ENCODE peak calls at places on chromosome 14, in six cellular contexts. T is AG20443, H is RCC 7860, S is SK-N-DZ, D is GM03348, M is WTC11. W is an unnamed sample.

GRCh38 chr14:70254476-70254961 is 65.8 kb upstream of the SLC8A3 start:
- DNase-seq in M (peak), S (peak), D (peak), H (no peak), T (peak), W (peak)

GRCh38 chr14:99174081-99174851 is 97.7 kb downstream of the BCL11B start:
- DNase-seq in D (no peak), H (no peak), M (peak), T (no peak), S (no peak), W (no peak)

GRCh38 chr14:52338282-52338681 is 24.2 kb downstream of the PTGER2 start:
- DNase-seq in H (peak), M (no peak), T (peak), D (peak), S (no peak), W (no peak)

GRCh38 chr14:41925409-41925808 is 318.7 kb downstream of the LRFN5 start:
- DNase-seq in H (no peak), D (peak), T (no peak), M (no peak), S (no peak), W (peak)

GRCh38 chr14:92074555-92074954 is 31.8 kb downstream of the ATXN3 start:
- DNase-seq in S (no peak), H (no peak), T (no peak), M (no peak), D (no peak), W (no peak)

GRCh38 chr14:25032092-25032784 is 17.7 kb downstream of the STXBP6 start:
- DNase-seq in S (peak), D (no peak), H (no peak), M (peak), T (no peak), W (peak)

GRCh38 chr14:103699901-103700752 is 15.1 kb downstream of the XRCC3 start:
- DNase-seq in T (no peak), M (no peak), S (no peak), D (no peak), H (no peak), W (no peak)

GRCh38 chr14:87508333-87508732 is 484.6 kb downstream of the GALC start:
- DNase-seq in S (no peak), T (no peak), D (no peak), M (no peak), H (no peak), W (no peak)

GRCh38 chr14:95231966-95232365 is 74.6 kb upstream of the DICER1 start:
- DNase-seq in M (no peak), S (no peak), H (no peak), D (no peak), T (no peak), W (no peak)

GRCh38 chr14:56892959-56893358 is 82.7 kb upstream of the OTX2 start:
- DNase-seq in H (no peak), S (no peak), T (no peak), D (no peak), M (no peak), W (no peak)

GRCh38 chr14:68503186-68503825 is 289.6 kb downstream of the ZFP36L1 start:
- DNase-seq in D (no peak), T (no peak), H (no peak), S (no peak), M (no peak), W (no peak)

GRCh38 chr14:77979666-77980351 is 179.9 kb downstream of the ADCK1 start:
- DNase-seq in M (peak), H (peak), S (peak), D (peak), T (no peak), W (no peak)

GRCh38 chr14:23097786-23098185 is 2.5 kb downstream of the C14orf119 start:
- DNase-seq in D (no peak), H (no peak), M (no peak), S (no peak), T (no peak), W (no peak)

GRCh38 chr14:74988131-74988530 is 14.6 kb upstream of the EIF2B2 start:
- DNase-seq in T (peak), H (peak), D (no peak), M (no peak), S (no peak), W (peak)

GRCh38 chr14:51643137-51643536 is 8.6 kb upstream of the FRMD6 start:
- DNase-seq in M (no peak), H (peak), T (peak), D (peak), S (no peak), W (peak)

GRCh38 chr14:65239143-65239672 is 136.9 kb upstream of the MAX start:
- DNase-seq in S (no peak), M (no peak), D (peak), H (peak), T (peak), W (peak)

GRCh38 chr14:77158175-77158908 is 16.8 kb upstream of the ZDHHC22 start:
- DNase-seq in S (peak), T (peak), D (peak), M (peak), H (no peak), W (peak)

W was measured in Caki2.